ENCODE peak calls at places on chromosomes 13 and 19, in nine cellular contexts. H is mucosa of descending colon, F is heart left ventricle, W is prostate gland, O is ovary, J is spleen, G is SK-N-SH, C is BE2C, M is ascending aorta. A is an unnamed sample. For H3K36me3, the result is how much of the 10 kb centered on the place peaks cover.

GRCh38 chr13:95382411-95382810 is 81.2 kb upstream of the ABCC4 start:
- DNase-seq in H (no peak), M (no peak), O (no peak), C (no peak), J (no peak), F (no peak), W (no peak), G (no peak), A (peak)

GRCh38 chr13:97224544-97225324 is 2.6 kb downstream of the MBNL2 start:
- DNase-seq in J (no peak), M (no peak), W (no peak), C (no peak), G (no peak), O (peak), F (no peak), H (peak), A (no peak)

GRCh38 chr19:53596056-53596455 is 35.7 kb upstream of the DPRX start:
- DNase-seq in C (no peak), W (no peak), J (no peak), M (no peak), G (no peak), H (no peak), O (no peak), F (no peak), A (no peak)

GRCh38 chr13:28729541-28729940 is 10.8 kb upstream of the SLC46A3 start:
- DNase-seq in G (no peak), O (no peak), M (no peak), J (no peak), W (no peak), C (no peak), F (no peak), H (no peak), A (no peak)

GRCh38 chr13:97627566-97627965 is 193.6 kb downstream of the RAP2A start:
- DNase-seq in O (no peak), W (no peak), G (no peak), C (peak), H (no peak), F (peak), M (peak), J (no peak), A (peak)

GRCh38 chr19:32018014-32018413 is 327.4 kb upstream of the ZNF507 start:
- DNase-seq in C (no peak), J (no peak), M (no peak), F (no peak), W (peak), G (no peak), O (peak), H (no peak), A (peak)

GRCh38 chr13:100533588-100534041 is 55.0 kb downstream of the GGACT start:
- DNase-seq in C (no peak), W (no peak), F (no peak), J (no peak), H (no peak), G (no peak), M (no peak), O (no peak), A (no peak)

GRCh38 chr13:44273991-44274810 is 99.4 kb upstream of the SERP2 start:
- DNase-seq in M (no peak), O (no peak), H (peak), G (no peak), W (peak), C (no peak), F (peak), J (peak), A (no peak)

GRCh38 chr13:18965347-18965855 is 216.2 kb downstream of the TUBA3C start:
- DNase-seq in J (peak), G (no peak), O (no peak), F (no peak), M (no peak), H (no peak), C (no peak), W (no peak), A (no peak)

GRCh38 chr13:102642029-102642428 is 45.2 kb downstream of the TPP2 start:
- DNase-seq in J (no peak), F (no peak), W (no peak), O (no peak), C (no peak), M (no peak), G (no peak), H (no peak), A (no peak)

GRCh38 chr13:102643656-102644055 is 46.9 kb downstream of the TPP2 start:
- DNase-seq in H (no peak), W (no peak), M (no peak), C (no peak), O (no peak), J (no peak), F (no peak), G (no peak), A (no peak)

GRCh38 chr13:102638741-102639140 is 42.0 kb downstream of the TPP2 start:
- DNase-seq in W (no peak), H (no peak), F (no peak), O (no peak), J (no peak), M (no peak), G (no peak), C (no peak), A (no peak)

GRCh38 chr13:102645701-102646100 is 48.9 kb downstream of the TPP2 start:
- DNase-seq in G (no peak), W (no peak), O (no peak), C (no peak), F (no peak), J (no peak), H (no peak), M (no peak), A (no peak)

GRCh38 chr13:102642475-102642874 is 45.7 kb downstream of the TPP2 start:
- DNase-seq in M (no peak), F (peak), O (peak), H (peak), J (no peak), G (no peak), W (peak), C (no peak), A (no peak)
- H3K36me3 ChIP-seq in M (under half), F (half or more), O (under half), H (under half), J (half or more), G (half or more), W (under half), C (half or more), A (under half)

GRCh38 chr13:112854321-112854720 is 114.7 kb upstream of the MCF2L start:
- DNase-seq in W (no peak), H (no peak), C (no peak), G (no peak), O (no peak), F (no peak), J (peak), M (no peak), A (no peak)

GRCh38 chr13:112850273-112850672 is 118.7 kb upstream of the MCF2L start:
- DNase-seq in W (no peak), G (no peak), F (no peak), O (no peak), J (peak), M (no peak), H (no peak), C (no peak), A (no peak)

GRCh38 chr13:112851107-112852046 is 117.6 kb upstream of the MCF2L start:
- DNase-seq in W (no peak), G (no peak), C (no peak), O (no peak), M (no peak), J (peak), H (no peak), F (no peak), A (no peak)

GRCh38 chr13:112852808-112853207 is 116.2 kb upstream of the MCF2L start:
- DNase-seq in H (no peak), G (no peak), F (no peak), W (no peak), C (no peak), J (no peak), M (no peak), O (no peak), A (no peak)

GRCh38 chr13:112852392-112852791 is 116.6 kb upstream of the MCF2L start:
- DNase-seq in H (no peak), O (no peak), C (no peak), W (no peak), F (no peak), J (peak), G (no peak), M (no peak), A (no peak)
- H3K36me3 ChIP-seq in H (under half), O (under half), C (under half), W (under half), F (half or more), J (under half), G (under half), M (under half), A (under half)

DNA sequence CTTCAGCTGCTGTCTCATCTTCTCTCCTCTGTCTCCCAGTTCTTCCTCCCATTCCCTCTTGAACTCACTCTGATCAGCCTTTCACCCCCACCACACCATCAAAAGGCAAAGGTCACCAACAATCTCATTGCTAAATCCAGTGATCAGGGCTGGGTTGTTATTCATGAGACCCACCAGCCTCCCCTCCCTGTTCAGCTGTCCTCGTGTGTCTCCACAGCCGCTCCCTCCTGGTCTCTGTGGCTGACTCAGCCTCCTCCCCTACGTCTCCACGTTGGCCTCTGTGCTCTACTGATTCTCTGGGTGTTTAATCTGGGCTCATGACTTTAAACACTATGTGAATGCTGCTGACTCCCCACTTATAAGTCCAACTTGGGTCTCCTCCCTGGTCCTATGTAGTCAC is 38.9 kb downstream of the PARP4 start:
- DNase-seq in O (no peak), H (no peak), F (no peak), J (no peak), C (no peak), M (no peak), W (no peak), G (no peak), A (no peak)
- H3K36me3 ChIP-seq in O (under half), H (under half), F (half or more), J (half or more), C (under half), M (under half), W (under half), G (half or more), A (under half)

GRCh38 chr19:4720037-4720700 is 3.5 kb downstream of the DPP9 start:
- DNase-seq in J (no peak), F (no peak), O (no peak), M (no peak), C (no peak), G (no peak), H (no peak), W (no peak), A (no peak)

GRCh38 chr19:4719499-4719866 is 4.2 kb downstream of the DPP9 start:
- DNase-seq in C (no peak), G (peak), O (no peak), H (no peak), M (no peak), J (no peak), W (no peak), F (peak), A (no peak)

GRCh38 chr19:4715529-4716221 is 8.0 kb downstream of the DPP9 start:
- DNase-seq in M (no peak), W (no peak), J (no peak), G (peak), H (no peak), C (no peak), O (no peak), F (no peak), A (no peak)

GRCh38 chr19:4717191-4717965 is 6.3 kb downstream of the DPP9 start:
- DNase-seq in C (no peak), M (no peak), F (no peak), H (no peak), W (no peak), J (no peak), G (peak), O (no peak), A (peak)

GRCh38 chr19:4717966-4718701 is 5.5 kb downstream of the DPP9 start:
- DNase-seq in M (no peak), G (peak), J (no peak), F (peak), H (no peak), C (no peak), O (no peak), W (no peak), A (no peak)
- H3K36me3 ChIP-seq in M (under half), G (under half), J (half or more), F (half or more), H (under half), C (half or more), O (under half), W (under half), A (under half)

DNA sequence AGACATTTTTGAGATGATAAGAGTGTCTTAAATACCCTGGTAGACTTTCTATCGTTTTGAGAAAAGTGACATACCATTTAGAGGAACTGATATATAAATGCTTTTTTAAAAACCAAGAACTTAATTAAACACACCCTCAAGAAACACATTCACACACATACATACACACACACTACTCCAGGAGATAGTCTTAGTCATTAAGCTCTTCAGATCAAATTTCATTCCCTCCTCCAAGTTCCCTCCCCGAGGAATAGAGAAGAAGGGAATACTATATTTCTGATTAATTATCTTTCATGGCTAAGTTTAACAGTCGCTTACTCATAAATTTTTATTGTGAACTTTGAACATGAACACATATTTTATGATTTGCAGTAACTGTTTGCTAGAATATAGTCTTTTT is 1109.5 kb downstream of the SLITRK1 start:
- DNase-seq in C (no peak), J (no peak), M (no peak), H (no peak), O (no peak), W (no peak), F (no peak), G (no peak), A (no peak)
- H3K36me3 ChIP-seq in C (under half), J (under half), M (under half), H (under half), O (under half), W (under half), F (under half), G (under half), A (under half)

DNA sequence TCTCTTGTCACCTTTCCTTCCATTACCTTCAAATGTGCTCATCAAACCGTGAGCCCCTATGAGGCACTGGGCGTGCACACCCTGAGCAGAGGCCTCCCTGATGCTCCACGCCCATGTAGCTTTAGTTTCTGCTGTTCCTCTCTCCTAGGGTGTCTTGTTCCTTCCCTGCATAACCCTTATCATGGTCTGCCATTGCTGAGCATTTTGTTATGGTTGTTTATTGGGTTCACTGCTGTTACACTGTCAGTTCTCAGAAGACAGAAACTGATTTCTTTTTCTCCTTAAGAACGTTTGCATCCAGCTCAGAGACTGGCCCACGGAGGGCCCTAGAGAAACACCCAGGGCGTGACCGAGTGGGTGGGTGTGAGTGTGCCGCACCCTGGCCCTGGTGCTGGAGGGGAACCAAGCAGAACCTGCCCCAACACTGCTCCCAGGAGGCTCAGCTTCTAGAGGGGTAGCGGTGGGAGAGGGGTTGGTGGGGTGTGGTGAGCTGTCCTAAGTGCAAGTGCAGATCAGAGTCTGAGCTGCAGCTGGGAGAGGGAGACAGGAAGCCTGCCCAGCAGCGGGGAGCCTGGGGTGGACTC is 61.4 kb upstream of the URI1 start:
- DNase-seq in C (no peak), O (no peak), F (no peak), G (no peak), H (no peak), M (no peak), W (no peak), J (peak), A (no peak)
- H3K36me3 ChIP-seq in C (under half), O (under half), F (under half), G (under half), H (under half), M (under half), W (under half), J (under half), A (under half)